ENCODE peak calls at places on chromosome 5, in five cellular contexts. V is Panc1, H is activated B cell treated with CpG ODN at 0.5 μM for 24 hours, M is tibial artery, K is AG04450. W is an unnamed sample.

GRCh38 chr5:147290261-147290660 is 55.4 kb downstream of the STK32A start:
- DNase-seq in H (no peak), K (no peak), M (no peak), V (no peak), W (no peak)

GRCh38 chr5:28557114-28557513 is 1518.7 kb upstream of the CDH9 start:
- DNase-seq in M (no peak), V (no peak), K (no peak), H (no peak), W (no peak)

GRCh38 chr5:135448796-135449507 is 1.8 kb upstream of the DCANP1 start:
- DNase-seq in K (no peak), M (no peak), H (no peak), V (no peak), W (no peak)

GRCh38 chr5:137148656-137149055 is 350.5 kb downstream of the SPOCK1 start:
- DNase-seq in K (no peak), M (no peak), V (no peak), H (no peak), W (no peak)

GRCh38 chr5:76807296-76807695 is 11.5 kb upstream of the F2RL1 start:
- DNase-seq in V (no peak), H (no peak), M (no peak), K (no peak), W (no peak)

GRCh38 chr5:54148858-54149257 is 161.5 kb downstream of the ARL15 start:
- DNase-seq in K (no peak), V (no peak), M (no peak), H (no peak), W (no peak)

GRCh38 chr5:77272206-77272605 is 61.7 kb downstream of the PDE8B start:
- DNase-seq in K (no peak), H (no peak), M (no peak), V (no peak), W (no peak)

GRCh38 chr5:10467281-10468198 is 25.9 kb downstream of the ROPN1L start:
- DNase-seq in M (no peak), V (no peak), K (no peak), H (no peak), W (no peak)

GRCh38 chr5:149811453-149811852 is 81.3 kb downstream of the PPARGC1B start:
- DNase-seq in M (no peak), K (no peak), H (no peak), V (no peak), W (no peak)

GRCh38 chr5:157855404-157855994 is 3.4 kb downstream of the CLINT1 start:
- DNase-seq in V (peak; percentile 42), M (peak; percentile 59), H (no peak), K (peak; percentile 34), W (peak; percentile 54)

GRCh38 chr5:150585781-150586461 is 54.5 kb upstream of the SYNPO start:
- DNase-seq in H (no peak), K (no peak), V (no peak), M (no peak), W (no peak)

GRCh38 chr5:3634061-3634460 is 38.4 kb downstream of the IRX1 start:
- DNase-seq in K (no peak), H (no peak), V (no peak), M (no peak), W (no peak)

GRCh38 chr5:180648658-180649296 is 623 bp downstream of the FLT4 start:
- DNase-seq in K (no peak), M (no peak), V (no peak), H (no peak), W (no peak)

GRCh38 chr5:74136276-74136675 is 504.3 kb downstream of the ENC1 start:
- DNase-seq in M (no peak), V (no peak), H (no peak), K (no peak), W (no peak)

GRCh38 chr5:128534729-128535128 is 3.3 kb downstream of the FBN2 start:
- DNase-seq in K (no peak), V (no peak), H (no peak), M (no peak), W (peak; percentile 38)

GRCh38 chr5:103744159-103744558 is 181.6 kb upstream of the NUDT12 start:
- DNase-seq in V (no peak), K (peak; percentile 2), H (no peak), M (no peak), W (no peak)

GRCh38 chr5:72709341-72709740 is 107.1 kb upstream of the TNPO1 start:
- DNase-seq in K (no peak), M (no peak), V (no peak), H (no peak), W (no peak)

GRCh38 chr5:175214152-175214551 is 229.8 kb downstream of the DRD1 start:
- DNase-seq in V (peak; percentile 63), K (peak; percentile 85), H (no peak), M (peak; percentile 59), W (no peak)

GRCh38 chr5:150619359-150620230 is 20.9 kb upstream of the SYNPO start:
- DNase-seq in M (peak; percentile 72), H (no peak), K (peak; percentile 20), V (no peak), W (no peak)

GRCh38 chr5:234450-234849 is 16.3 kb downstream of the SDHA start:
- DNase-seq in H (no peak), M (no peak), V (no peak), K (no peak), W (no peak)

GRCh38 chr5:110844251-110844650 is 105.4 kb downstream of the SLC25A46 start:
- DNase-seq in K (peak; percentile 20), M (no peak), V (no peak), H (no peak), W (no peak)

GRCh38 chr5:151448038-151448985 is 909 bp downstream of the SLC36A1 start:
- DNase-seq in H (no peak), V (no peak), M (no peak), K (no peak), W (no peak)

GRCh38 chr5:35374584-35374983 is 144.3 kb upstream of the PRLR start:
- DNase-seq in K (no peak), M (no peak), H (no peak), V (no peak), W (no peak)

GRCh38 chr5:138789771-138790242 is 36.6 kb downstream of the CTNNA1 start:
- DNase-seq in V (peak; percentile 17), H (no peak), M (no peak), K (no peak), W (no peak)

GRCh38 chr5:139650031-139650688 is 2.0 kb downstream of the CXXC5 start:
- DNase-seq in V (no peak), H (peak; percentile 57), M (no peak), K (no peak), W (no peak)

GRCh38 chr5:142866563-142867275 is 96.5 kb downstream of the ARHGAP26 start:
- DNase-seq in H (no peak), M (no peak), K (peak; percentile 18), V (peak; percentile 69), W (peak; percentile 45)

GRCh38 chr5:148972396-148972795 is 90.5 kb downstream of the SH3TC2 start:
- DNase-seq in M (no peak), K (no peak), V (no peak), H (no peak), W (no peak)

GRCh38 chr5:23496576-23496975 is 10.8 kb upstream of the PRDM9 start:
- DNase-seq in M (no peak), V (no peak), H (no peak), K (no peak), W (no peak)
- TF ChIP-seq CTCF in M (no peak), V (no peak), H (no peak), K (no peak), W (no peak)

DNA sequence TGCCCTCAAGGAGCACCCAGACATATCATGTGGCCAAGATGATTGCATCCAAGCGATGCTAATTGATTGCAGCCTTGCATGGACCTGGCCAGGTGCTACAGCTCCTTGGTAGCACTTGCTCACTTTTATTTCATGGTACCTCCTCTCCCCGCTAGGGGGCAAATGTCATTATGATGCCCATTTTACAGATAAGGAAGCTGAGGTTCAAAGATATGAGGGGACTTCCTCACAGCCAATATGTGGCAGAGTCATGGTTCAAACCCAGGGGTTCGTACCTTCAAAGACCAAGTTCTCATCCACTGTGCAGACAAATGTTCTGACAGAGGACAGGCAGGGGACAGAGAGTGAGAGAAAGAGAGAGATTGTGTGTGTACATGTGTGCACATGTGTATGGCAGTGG is 21.9 kb upstream of the KCNMB1 start:
- DNase-seq in K (no peak), V (no peak), M (no peak), H (no peak), W (no peak)
- TF ChIP-seq CTCF in K (no peak), V (peak; percentile 63), M (no peak), H (no peak), W (peak; percentile 26)

GRCh38 chr5:96333397-96333790 is 99.7 kb downstream of the PCSK1 start:
- DNase-seq in M (no peak), V (no peak), H (no peak), K (no peak), W (no peak)
- TF ChIP-seq CTCF in M (no peak), V (no peak), H (no peak), K (no peak), W (no peak)

GRCh38 chr5:13357937-13358336 is 586.6 kb downstream of the DNAH5 start:
- DNase-seq in H (no peak), K (no peak), M (no peak), V (no peak), W (no peak)
- TF ChIP-seq CTCF in H (no peak), K (no peak), M (no peak), V (no peak), W (no peak)